ENCODE peak calls at places on chromosome 9, in six cellular contexts. One of them, this sample, is unnamed. For H3K27me3, the result is how much of the 10 kb centered on the place peaks cover.

GRCh38 chr9:124800306-124801259 is 23.6 kb downstream of the OLFML2A start:
- DNase-seq in heart left ventricle: peak
- DNase-seq in PC-3: no peak
- DNase-seq in mesendoderm: no peak
- DNase-seq in upper lobe of right lung: peak
- DNase-seq in kidney epithelial cell: no peak
- DNase-seq in this sample: no peak

GRCh38 chr9:127104465-127105311 is 17.7 kb downstream of the ANGPTL2 start:
- DNase-seq in heart left ventricle: no peak
- DNase-seq in PC-3: no peak
- DNase-seq in mesendoderm: peak
- DNase-seq in upper lobe of right lung: no peak
- DNase-seq in kidney epithelial cell: no peak
- DNase-seq in this sample: no peak

GRCh38 chr9:135105211-135105745 is 17.8 kb downstream of the OLFM1 start:
- DNase-seq in heart left ventricle: no peak
- DNase-seq in PC-3: no peak
- DNase-seq in mesendoderm: no peak
- DNase-seq in upper lobe of right lung: no peak
- DNase-seq in kidney epithelial cell: no peak
- DNase-seq in this sample: no peak

GRCh38 chr9:86099695-86100364 is 472 bp upstream of the GOLM1 start:
- DNase-seq in heart left ventricle: peak
- DNase-seq in PC-3: peak
- DNase-seq in mesendoderm: peak
- DNase-seq in upper lobe of right lung: no peak
- DNase-seq in kidney epithelial cell: no peak
- DNase-seq in this sample: peak

GRCh38 chr9:107386396-107386795 is 103.2 kb downstream of the KLF4 start:
- DNase-seq in heart left ventricle: no peak
- DNase-seq in PC-3: no peak
- DNase-seq in mesendoderm: no peak
- DNase-seq in upper lobe of right lung: no peak
- DNase-seq in kidney epithelial cell: no peak
- DNase-seq in this sample: no peak

GRCh38 chr9:127546125-127546832 is 65.8 kb upstream of the STXBP1 start:
- DNase-seq in heart left ventricle: no peak
- DNase-seq in PC-3: no peak
- DNase-seq in mesendoderm: no peak
- DNase-seq in upper lobe of right lung: no peak
- DNase-seq in kidney epithelial cell: no peak
- DNase-seq in this sample: no peak

GRCh38 chr9:132721661-132722060 is 51.4 kb downstream of the GTF3C4 start:
- DNase-seq in heart left ventricle: no peak
- DNase-seq in PC-3: no peak
- DNase-seq in mesendoderm: no peak
- DNase-seq in upper lobe of right lung: peak
- DNase-seq in kidney epithelial cell: no peak
- DNase-seq in this sample: no peak

GRCh38 chr9:97773723-97774122 is 76.6 kb upstream of the XPA start:
- DNase-seq in heart left ventricle: no peak
- DNase-seq in PC-3: peak
- DNase-seq in mesendoderm: no peak
- DNase-seq in upper lobe of right lung: no peak
- DNase-seq in kidney epithelial cell: no peak
- DNase-seq in this sample: no peak

GRCh38 chr9:83503881-83504280 is 34.3 kb downstream of the FRMD3 start:
- DNase-seq in heart left ventricle: no peak
- DNase-seq in PC-3: no peak
- DNase-seq in mesendoderm: no peak
- DNase-seq in upper lobe of right lung: no peak
- DNase-seq in kidney epithelial cell: no peak
- DNase-seq in this sample: no peak

GRCh38 chr9:23117621-23118020 is 671.0 kb downstream of the DMRTA1 start:
- DNase-seq in heart left ventricle: no peak
- DNase-seq in PC-3: peak
- DNase-seq in mesendoderm: peak
- DNase-seq in upper lobe of right lung: no peak
- DNase-seq in kidney epithelial cell: peak
- DNase-seq in this sample: no peak

GRCh38 chr9:33165263-33166151 is 1.6 kb downstream of the B4GALT1 start:
- DNase-seq in heart left ventricle: no peak
- DNase-seq in PC-3: peak
- DNase-seq in mesendoderm: peak
- DNase-seq in upper lobe of right lung: no peak
- DNase-seq in kidney epithelial cell: no peak
- DNase-seq in this sample: no peak

GRCh38 chr9:133141833-133142594 is 21.0 kb upstream of the RALGDS start:
- DNase-seq in heart left ventricle: no peak
- DNase-seq in PC-3: no peak
- DNase-seq in mesendoderm: no peak
- DNase-seq in upper lobe of right lung: peak
- DNase-seq in kidney epithelial cell: no peak
- DNase-seq in this sample: peak

GRCh38 chr9:18979367-18979766 is 53.6 kb downstream of the SAXO1 start:
- DNase-seq in heart left ventricle: no peak
- DNase-seq in PC-3: peak
- DNase-seq in mesendoderm: peak
- DNase-seq in upper lobe of right lung: no peak
- DNase-seq in kidney epithelial cell: no peak
- DNase-seq in this sample: no peak

GRCh38 chr9:125732562-125732961 is 14.6 kb upstream of the PBX3 start:
- DNase-seq in heart left ventricle: no peak
- DNase-seq in PC-3: peak
- DNase-seq in mesendoderm: peak
- DNase-seq in upper lobe of right lung: no peak
- DNase-seq in kidney epithelial cell: no peak
- DNase-seq in this sample: peak

GRCh38 chr9:2923810-2924768 is 80.2 kb upstream of the PUM3 start:
- DNase-seq in heart left ventricle: no peak
- DNase-seq in PC-3: peak
- DNase-seq in mesendoderm: peak
- DNase-seq in upper lobe of right lung: no peak
- DNase-seq in kidney epithelial cell: no peak
- DNase-seq in this sample: peak

GRCh38 chr9:12516573-12516972 is 176.6 kb upstream of the TYRP1 start:
- DNase-seq in heart left ventricle: no peak
- DNase-seq in PC-3: no peak
- DNase-seq in mesendoderm: peak
- DNase-seq in upper lobe of right lung: no peak
- DNase-seq in kidney epithelial cell: no peak
- DNase-seq in this sample: no peak

GRCh38 chr9:2461886-2462285 is 159.7 kb upstream of the VLDLR start:
- DNase-seq in heart left ventricle: no peak
- DNase-seq in PC-3: no peak
- DNase-seq in mesendoderm: no peak
- DNase-seq in upper lobe of right lung: no peak
- DNase-seq in kidney epithelial cell: no peak
- DNase-seq in this sample: no peak

GRCh38 chr9:4073371-4073770 is 226.5 kb downstream of the GLIS3 start:
- DNase-seq in heart left ventricle: no peak
- DNase-seq in PC-3: peak
- DNase-seq in mesendoderm: peak
- DNase-seq in upper lobe of right lung: no peak
- DNase-seq in kidney epithelial cell: no peak
- DNase-seq in this sample: peak

GRCh38 chr9:106885451-106885850 is 22.5 kb downstream of the ZNF462 start:
- DNase-seq in heart left ventricle: no peak
- DNase-seq in PC-3: peak
- DNase-seq in mesendoderm: no peak
- DNase-seq in upper lobe of right lung: no peak
- DNase-seq in kidney epithelial cell: peak
- DNase-seq in this sample: no peak

GRCh38 chr9:88920645-88921044 is 70.6 kb upstream of the S1PR3 start:
- DNase-seq in heart left ventricle: no peak
- DNase-seq in PC-3: peak
- DNase-seq in mesendoderm: peak
- DNase-seq in upper lobe of right lung: no peak
- DNase-seq in kidney epithelial cell: no peak
- DNase-seq in this sample: no peak

GRCh38 chr9:94881946-94882345 is 155.4 kb downstream of the AOPEP start:
- DNase-seq in heart left ventricle: no peak
- DNase-seq in PC-3: no peak
- DNase-seq in mesendoderm: no peak
- DNase-seq in upper lobe of right lung: no peak
- DNase-seq in kidney epithelial cell: no peak
- DNase-seq in this sample: no peak

GRCh38 chr9:69675563-69675962 is 3.4 kb upstream of the APBA1 start:
- DNase-seq in heart left ventricle: no peak
- DNase-seq in PC-3: peak
- DNase-seq in mesendoderm: no peak
- DNase-seq in upper lobe of right lung: no peak
- DNase-seq in kidney epithelial cell: no peak
- DNase-seq in this sample: no peak

GRCh38 chr9:114282507-114282906 is 40.4 kb upstream of the ORM1 start:
- DNase-seq in heart left ventricle: no peak
- DNase-seq in PC-3: no peak
- DNase-seq in mesendoderm: no peak
- DNase-seq in upper lobe of right lung: no peak
- DNase-seq in kidney epithelial cell: no peak
- DNase-seq in this sample: peak

GRCh38 chr9:107351382-107352045 is 68.4 kb downstream of the RAD23B start:
- DNase-seq in heart left ventricle: no peak
- DNase-seq in PC-3: peak
- DNase-seq in mesendoderm: peak
- DNase-seq in upper lobe of right lung: no peak
- DNase-seq in kidney epithelial cell: peak
- DNase-seq in this sample: no peak

GRCh38 chr9:126419475-126419874 is 92.8 kb downstream of the MVB12B start:
- DNase-seq in heart left ventricle: no peak
- DNase-seq in PC-3: peak
- DNase-seq in mesendoderm: no peak
- DNase-seq in upper lobe of right lung: no peak
- DNase-seq in kidney epithelial cell: no peak
- DNase-seq in this sample: no peak

GRCh38 chr9:113929634-113930092 is 53.6 kb downstream of the ZNF618 start:
- DNase-seq in heart left ventricle: no peak
- DNase-seq in PC-3: peak
- DNase-seq in mesendoderm: no peak
- DNase-seq in upper lobe of right lung: no peak
- DNase-seq in kidney epithelial cell: no peak
- DNase-seq in this sample: no peak

GRCh38 chr9:106286249-106286648 is 576.7 kb upstream of the ZNF462 start:
- DNase-seq in heart left ventricle: no peak
- DNase-seq in PC-3: peak
- DNase-seq in mesendoderm: peak
- DNase-seq in upper lobe of right lung: no peak
- DNase-seq in kidney epithelial cell: no peak
- DNase-seq in this sample: peak

GRCh38 chr9:72460342-72461312 is 60.8 kb upstream of the TMC1 start:
- DNase-seq in heart left ventricle: no peak
- DNase-seq in PC-3: no peak
- DNase-seq in mesendoderm: no peak
- DNase-seq in upper lobe of right lung: no peak
- DNase-seq in kidney epithelial cell: no peak
- DNase-seq in this sample: no peak

GRCh38 chr9:69168709-69169217 is 5.3 kb upstream of the TJP2 start:
- DNase-seq in heart left ventricle: no peak
- DNase-seq in PC-3: peak
- DNase-seq in mesendoderm: peak
- DNase-seq in upper lobe of right lung: no peak
- DNase-seq in kidney epithelial cell: no peak
- DNase-seq in this sample: peak

GRCh38 chr9:14075218-14075617 is 238.7 kb downstream of the NFIB start:
- DNase-seq in heart left ventricle: no peak
- DNase-seq in PC-3: no peak
- DNase-seq in mesendoderm: no peak
- DNase-seq in upper lobe of right lung: no peak
- DNase-seq in kidney epithelial cell: no peak
- DNase-seq in this sample: no peak

GRCh38 chr9:127805620-127806019 is 2.9 kb downstream of the FPGS start:
- DNase-seq in heart left ventricle: peak
- DNase-seq in PC-3: no peak
- DNase-seq in mesendoderm: peak
- DNase-seq in upper lobe of right lung: no peak
- DNase-seq in kidney epithelial cell: no peak
- DNase-seq in this sample: peak

GRCh38 chr9:92616199-92617129 is 53.5 kb downstream of the IPPK start:
- DNase-seq in heart left ventricle: no peak
- DNase-seq in PC-3: no peak
- DNase-seq in mesendoderm: no peak
- DNase-seq in upper lobe of right lung: no peak
- DNase-seq in kidney epithelial cell: no peak
- DNase-seq in this sample: no peak

GRCh38 chr9:98887918-98888510 is 55.7 kb upstream of the COL15A1 start:
- DNase-seq in heart left ventricle: no peak
- DNase-seq in PC-3: peak
- DNase-seq in mesendoderm: no peak
- DNase-seq in upper lobe of right lung: no peak
- DNase-seq in kidney epithelial cell: no peak
- DNase-seq in this sample: no peak

GRCh38 chr9:34629492-34629809 is 585 bp upstream of the ARID3C start:
- DNase-seq in heart left ventricle: no peak
- DNase-seq in PC-3: no peak
- DNase-seq in mesendoderm: no peak
- DNase-seq in upper lobe of right lung: no peak
- DNase-seq in kidney epithelial cell: no peak
- DNase-seq in this sample: peak
- H3K27me3 ChIP-seq in heart left ventricle: half or more
- H3K27me3 ChIP-seq in PC-3: under half
- H3K27me3 ChIP-seq in mesendoderm: half or more
- H3K27me3 ChIP-seq in upper lobe of right lung: half or more
- H3K27me3 ChIP-seq in kidney epithelial cell: half or more
- H3K27me3 ChIP-seq in this sample: half or more

GRCh38 chr9:130972957-130973685 is 34.1 kb upstream of the FIBCD1 start:
- DNase-seq in heart left ventricle: no peak
- DNase-seq in PC-3: no peak
- DNase-seq in mesendoderm: no peak
- DNase-seq in upper lobe of right lung: no peak
- DNase-seq in kidney epithelial cell: no peak
- DNase-seq in this sample: peak
- H3K27me3 ChIP-seq in heart left ventricle: under half
- H3K27me3 ChIP-seq in PC-3: under half
- H3K27me3 ChIP-seq in mesendoderm: under half
- H3K27me3 ChIP-seq in upper lobe of right lung: under half
- H3K27me3 ChIP-seq in kidney epithelial cell: under half
- H3K27me3 ChIP-seq in this sample: under half

DNA sequence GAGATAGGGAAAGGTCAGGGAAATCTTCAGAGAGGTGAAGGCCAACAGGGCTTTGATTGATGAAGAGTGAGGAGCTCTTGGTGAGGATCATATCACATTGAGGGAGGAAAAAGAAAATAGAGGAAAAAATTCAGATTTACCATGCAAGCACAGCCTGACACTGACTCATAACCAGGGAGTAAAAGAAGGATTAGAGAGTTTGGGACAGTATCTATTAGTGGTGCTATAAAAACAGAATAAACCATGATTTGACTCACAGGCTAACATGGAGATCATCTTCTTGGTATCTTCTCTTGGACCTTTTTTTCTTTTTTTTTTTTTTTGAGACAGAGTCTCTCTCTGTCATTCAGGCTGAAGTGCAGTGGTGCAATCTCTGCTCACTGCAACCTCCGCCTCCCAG is 44.4 kb downstream of the MUSK start:
- DNase-seq in heart left ventricle: no peak
- DNase-seq in PC-3: peak
- DNase-seq in mesendoderm: no peak
- DNase-seq in upper lobe of right lung: no peak
- DNase-seq in kidney epithelial cell: no peak
- DNase-seq in this sample: no peak
- H3K27me3 ChIP-seq in heart left ventricle: under half
- H3K27me3 ChIP-seq in PC-3: under half
- H3K27me3 ChIP-seq in mesendoderm: under half
- H3K27me3 ChIP-seq in upper lobe of right lung: under half
- H3K27me3 ChIP-seq in kidney epithelial cell: under half
- H3K27me3 ChIP-seq in this sample: under half

GRCh38 chr9:136295055-136295454 is 8.8 kb downstream of the CCDC187 start:
- DNase-seq in heart left ventricle: no peak
- DNase-seq in PC-3: no peak
- DNase-seq in mesendoderm: no peak
- DNase-seq in upper lobe of right lung: no peak
- DNase-seq in kidney epithelial cell: no peak
- DNase-seq in this sample: no peak
- H3K27me3 ChIP-seq in heart left ventricle: under half
- H3K27me3 ChIP-seq in PC-3: under half
- H3K27me3 ChIP-seq in mesendoderm: under half
- H3K27me3 ChIP-seq in upper lobe of right lung: under half
- H3K27me3 ChIP-seq in kidney epithelial cell: under half
- H3K27me3 ChIP-seq in this sample: under half